ENCODE peak calls at places on chromosomes 2 and 18, in ten cellular contexts. O, Y, L, K, F, G, M, T, R and Z are unnamed samples.

GRCh38 chr2:212228651-212229253 is 309.9 kb downstream of the ERBB4 start:
- DNase-seq in O (peak), Y (no peak), L (no peak), K (no peak), F (peak), G (no peak), M (peak), T (peak), R (no peak), Z (no peak)

GRCh38 chr2:951224-952006 is 766 bp downstream of the SNTG2 start:
- DNase-seq in O (no peak), Y (no peak), L (no peak), K (no peak), F (no peak), G (no peak), M (no peak), T (no peak), R (no peak), Z (no peak)

GRCh38 chr2:84851876-84852275 is 29.0 kb downstream of the TRABD2A start:
- DNase-seq in O (no peak), Y (no peak), L (no peak), K (no peak), F (no peak), G (no peak), M (no peak), T (no peak), R (no peak), Z (no peak)

GRCh38 chr18:36176739-36177138 is 10.6 kb upstream of the MOCOS start:
- DNase-seq in O (peak), Y (no peak), L (no peak), K (no peak), F (peak), G (no peak), M (peak), T (peak), R (no peak), Z (peak)

GRCh38 chr18:58385472-58385871 is 243.4 kb downstream of the ALPK2 start:
- DNase-seq in O (no peak), Y (no peak), L (no peak), K (no peak), F (no peak), G (no peak), M (no peak), T (no peak), R (no peak), Z (no peak)

GRCh38 chr2:204152616-204153015 is 216.1 kb downstream of the ICOS start:
- DNase-seq in O (no peak), Y (no peak), L (no peak), K (no peak), F (peak), G (no peak), M (peak), T (no peak), R (no peak), Z (no peak)

GRCh38 chr2:221001377-221001776 is 570.7 kb downstream of the EPHA4 start:
- DNase-seq in O (no peak), Y (no peak), L (no peak), K (no peak), F (no peak), G (no peak), M (no peak), T (no peak), R (no peak), Z (no peak)

GRCh38 chr18:36229188-36229587 is 41.9 kb downstream of the MOCOS start:
- DNase-seq in O (no peak), Y (no peak), L (no peak), K (no peak), F (no peak), G (no peak), M (no peak), T (no peak), R (no peak), Z (no peak)

GRCh38 chr2:75065402-75066008 is 107.1 kb downstream of the POLE4 start:
- DNase-seq in O (peak), Y (no peak), L (no peak), K (no peak), F (peak), G (no peak), M (peak), T (peak), R (no peak), Z (no peak)

GRCh38 chr2:141393214-141393545 is 737.6 kb downstream of the LRP1B start:
- DNase-seq in O (peak), Y (no peak), L (no peak), K (no peak), F (peak), G (no peak), M (peak), T (no peak), R (no peak), Z (no peak)

GRCh38 chr2:68436270-68436669 is 30.8 kb downstream of the FBXO48 start:
- DNase-seq in O (peak), Y (no peak), L (no peak), K (no peak), F (no peak), G (no peak), M (peak), T (no peak), R (no peak), Z (no peak)

GRCh38 chr18:24176727-24177416 is 38.0 kb downstream of the CABYR start:
- DNase-seq in O (peak), Y (peak), L (no peak), K (peak), F (peak), G (peak), M (peak), T (peak), R (peak), Z (no peak)

GRCh38 chr2:213232649-213233437 is 51.4 kb upstream of the SPAG16 start:
- DNase-seq in O (no peak), Y (no peak), L (no peak), K (no peak), F (peak), G (no peak), M (peak), T (no peak), R (no peak), Z (peak)

GRCh38 chr18:9182852-9183399 is 46.3 kb downstream of the ANKRD12 start:
- DNase-seq in O (no peak), Y (no peak), L (no peak), K (no peak), F (no peak), G (no peak), M (no peak), T (no peak), R (no peak), Z (no peak)

GRCh38 chr2:241316825-241317224 is 1.1 kb downstream of the SEPTIN2 start:
- DNase-seq in O (no peak), Y (no peak), L (no peak), K (no peak), F (no peak), G (no peak), M (no peak), T (no peak), R (no peak), Z (no peak)

GRCh38 chr2:227629435-227629834 is 12.1 kb downstream of the SCYGR4 start:
- DNase-seq in O (no peak), Y (no peak), L (no peak), K (no peak), F (no peak), G (no peak), M (no peak), T (no peak), R (no peak), Z (no peak)

GRCh38 chr2:227627769-227628168 is 10.5 kb downstream of the SCYGR4 start:
- DNase-seq in O (no peak), Y (no peak), L (no peak), K (no peak), F (no peak), G (no peak), M (no peak), T (no peak), R (no peak), Z (no peak)

GRCh38 chr2:227626580-227627151 is 9.4 kb downstream of the SCYGR4 start:
- DNase-seq in O (no peak), Y (no peak), L (no peak), K (no peak), F (no peak), G (no peak), M (no peak), T (no peak), R (no peak), Z (no peak)

GRCh38 chr2:227623225-227623624 is 5.9 kb downstream of the SCYGR4 start:
- DNase-seq in O (peak), Y (no peak), L (peak), K (no peak), F (peak), G (no peak), M (peak), T (peak), R (no peak), Z (peak)

GRCh38 chr2:227625420-227625819 is 8.1 kb downstream of the SCYGR4 start:
- DNase-seq in O (no peak), Y (no peak), L (no peak), K (no peak), F (no peak), G (no peak), M (no peak), T (no peak), R (no peak), Z (no peak)
- H3K4me3 ChIP-seq in O (no peak), Y (no peak), L (no peak), K (no peak), F (no peak), G (no peak), M (no peak), T (no peak), R (no peak), Z (no peak)

GRCh38 chr18:477565-477964 is 22.9 kb downstream of the COLEC12 start:
- DNase-seq in O (no peak), Y (no peak), L (no peak), K (no peak), F (no peak), G (no peak), M (no peak), T (peak), R (peak), Z (no peak)
- TF ChIP-seq CTCF in O (no peak), Y (peak), L (no peak), K (no peak), F (peak), G (peak), M (no peak), T (peak), R (peak), Z (peak)

DNA sequence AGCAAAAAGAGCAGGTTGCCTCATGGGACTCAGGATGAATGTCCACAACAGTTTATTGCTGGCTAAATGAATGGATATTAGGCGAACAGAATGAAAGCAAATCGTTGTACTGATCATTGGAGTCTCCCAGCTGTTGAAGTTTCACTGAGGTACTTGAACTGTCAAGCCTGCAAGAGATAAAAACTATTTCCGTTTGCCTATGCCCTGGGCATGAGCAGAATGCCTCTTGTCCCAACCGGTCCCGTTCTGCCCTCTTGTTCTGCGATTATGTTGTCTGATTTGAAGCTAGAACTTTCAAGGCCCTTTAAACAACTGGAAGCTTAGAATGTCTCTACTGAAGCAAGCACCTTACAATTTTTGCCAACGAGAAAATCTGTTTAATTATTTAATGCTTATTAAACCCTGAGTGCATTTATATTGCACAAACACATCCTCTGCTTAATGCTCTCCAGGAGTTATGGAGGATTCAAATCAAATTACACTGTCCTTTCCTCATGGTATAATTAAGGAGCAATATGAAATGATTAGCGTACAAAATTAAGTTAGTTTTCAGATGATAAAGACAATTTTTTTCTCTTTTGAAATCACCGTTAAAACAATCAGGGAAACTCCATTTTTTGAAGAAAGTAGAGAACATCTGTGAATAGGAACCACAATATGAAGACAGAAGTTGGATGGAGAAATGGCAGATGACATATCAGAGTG is 17.7 kb downstream of the QPCT start:
- DNase-seq in O (no peak), Y (no peak), L (no peak), K (no peak), F (no peak), G (no peak), M (no peak), T (peak), R (no peak), Z (no peak)
- H3K4me3 ChIP-seq in O (no peak), Y (no peak), L (no peak), K (no peak), F (no peak), G (no peak), M (no peak), T (no peak), R (no peak), Z (no peak)

DNA sequence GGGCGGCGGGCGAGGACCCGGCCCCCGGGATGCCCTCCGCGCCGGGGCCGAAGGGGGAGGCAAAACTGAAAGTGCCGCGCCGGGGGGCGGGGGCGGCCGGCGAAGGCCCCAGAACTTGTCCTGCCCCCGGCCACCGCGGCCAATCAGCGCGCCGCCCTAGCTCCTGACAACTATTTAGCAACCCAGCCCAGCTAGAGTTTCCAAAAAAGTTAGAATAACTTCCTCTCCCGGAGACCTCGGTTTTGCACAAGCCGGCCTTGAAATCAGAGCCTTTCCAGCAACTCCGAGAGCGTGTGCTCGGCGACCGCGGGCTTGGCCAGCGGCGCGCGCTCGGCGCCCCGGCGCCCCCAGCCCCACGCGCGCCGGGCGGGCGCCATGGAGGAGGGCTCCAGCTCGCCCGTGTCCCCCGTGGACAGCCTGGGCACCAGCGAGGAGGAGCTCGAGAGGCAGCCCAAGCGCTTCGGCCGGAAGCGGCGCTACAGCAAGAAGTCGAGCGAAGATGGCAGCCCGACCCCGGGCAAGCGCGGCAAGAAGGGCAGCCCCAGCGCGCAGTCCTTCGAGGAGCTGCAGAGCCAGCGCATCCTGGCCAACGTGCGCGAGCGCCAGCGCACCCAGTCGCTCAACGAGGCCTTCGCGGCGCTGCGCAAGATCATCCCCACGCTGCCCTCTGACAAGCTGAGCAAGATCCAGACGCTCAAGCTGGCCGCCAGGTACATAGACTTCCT is at the start of gene TWIST2:
- DNase-seq in O (peak), Y (no peak), L (peak), K (peak), F (peak), G (peak), M (peak), T (peak), R (peak), Z (peak)
- TF ChIP-seq CTCF in O (peak), Y (no peak), L (peak), K (peak), F (peak), G (peak), M (no peak), T (no peak), R (no peak), Z (peak)

GRCh38 chr2:98821629-98822135 is 90.8 kb upstream of the MGAT4A start:
- DNase-seq in O (no peak), Y (no peak), L (no peak), K (no peak), F (no peak), G (no peak), M (no peak), T (no peak), R (no peak), Z (no peak)

GRCh38 chr2:98825043-98825350 is 94.1 kb upstream of the MGAT4A start:
- DNase-seq in O (no peak), Y (no peak), L (no peak), K (no peak), F (no peak), G (no peak), M (no peak), T (no peak), R (no peak), Z (no peak)

GRCh38 chr2:98822301-98823164 is 91.6 kb upstream of the MGAT4A start:
- DNase-seq in O (no peak), Y (no peak), L (no peak), K (no peak), F (peak), G (peak), M (no peak), T (peak), R (no peak), Z (no peak)

GRCh38 chr2:98824256-98825042 is 93.5 kb upstream of the MGAT4A start:
- DNase-seq in O (no peak), Y (no peak), L (no peak), K (no peak), F (no peak), G (no peak), M (no peak), T (no peak), R (no peak), Z (no peak)

GRCh38 chr2:98823196-98824166 is 92.5 kb upstream of the MGAT4A start:
- DNase-seq in O (no peak), Y (no peak), L (no peak), K (no peak), F (no peak), G (peak), M (no peak), T (peak), R (no peak), Z (no peak)
- H3K4me3 ChIP-seq in O (no peak), Y (peak), L (no peak), K (peak), F (no peak), G (no peak), M (no peak), T (no peak), R (no peak), Z (peak)

GRCh38 chr2:126886201-126886905 is 12.3 kb upstream of the TEX51 start:
- DNase-seq in O (peak), Y (peak), L (no peak), K (peak), F (peak), G (no peak), M (peak), T (peak), R (no peak), Z (no peak)
- TF ChIP-seq CTCF in O (peak), Y (peak), L (peak), K (peak), F (peak), G (no peak), M (peak), T (no peak), R (no peak), Z (peak)

DNA sequence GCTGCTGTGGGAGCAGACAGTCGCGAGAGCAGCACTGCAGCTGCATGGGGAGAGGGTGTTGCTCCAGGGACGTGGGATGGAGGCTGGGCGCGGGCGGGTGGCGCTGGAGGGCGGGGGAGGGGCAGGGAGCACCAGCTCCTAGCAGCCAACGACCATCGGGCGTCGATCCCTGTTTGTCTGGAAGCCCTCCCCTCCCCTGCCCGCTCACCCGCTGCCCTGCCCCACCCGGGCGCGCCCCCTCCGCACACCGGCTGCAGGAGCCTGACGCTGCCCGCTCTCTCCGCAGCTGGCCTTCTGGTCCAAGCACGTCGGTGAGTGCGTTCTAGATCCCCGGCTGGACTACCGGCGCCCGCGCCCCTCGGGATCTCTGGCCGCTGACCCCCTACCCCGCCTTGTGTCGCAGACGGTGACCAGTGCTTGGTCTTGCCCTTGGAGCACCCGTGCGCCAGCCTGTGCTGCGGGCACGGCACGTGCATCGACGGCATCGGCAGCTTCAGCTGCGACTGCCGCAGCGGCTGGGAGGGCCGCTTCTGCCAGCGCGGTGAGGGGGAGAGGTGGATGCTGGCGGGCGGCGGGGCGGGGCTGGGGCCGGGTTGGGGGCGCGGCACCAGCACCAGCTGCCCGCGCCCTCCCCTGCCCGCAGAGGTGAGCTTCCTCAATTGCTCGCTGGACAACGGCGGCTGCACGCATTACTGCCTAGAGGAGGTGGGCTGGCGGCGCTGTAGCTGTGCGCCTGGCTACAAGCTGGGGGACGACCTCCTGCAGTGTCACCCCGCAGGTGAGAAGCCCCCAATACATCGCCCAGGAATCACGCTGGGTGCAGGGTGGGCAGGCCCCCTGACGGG is 4.6 kb downstream of the PROC start:
- DNase-seq in O (no peak), Y (no peak), L (no peak), K (no peak), F (no peak), G (peak), M (no peak), T (no peak), R (peak), Z (no peak)
- H3K4me3 ChIP-seq in O (peak), Y (peak), L (peak), K (peak), F (peak), G (peak), M (peak), T (peak), R (peak), Z (peak)

GRCh38 chr2:125224830-125225229 is 1199.7 kb downstream of the CNTNAP5 start:
- DNase-seq in O (no peak), Y (no peak), L (no peak), K (no peak), F (no peak), G (no peak), M (no peak), T (no peak), R (no peak), Z (no peak)
- TF ChIP-seq CTCF in O (no peak), Y (no peak), L (no peak), K (no peak), F (no peak), G (no peak), M (no peak), T (no peak), R (no peak), Z (no peak)

DNA sequence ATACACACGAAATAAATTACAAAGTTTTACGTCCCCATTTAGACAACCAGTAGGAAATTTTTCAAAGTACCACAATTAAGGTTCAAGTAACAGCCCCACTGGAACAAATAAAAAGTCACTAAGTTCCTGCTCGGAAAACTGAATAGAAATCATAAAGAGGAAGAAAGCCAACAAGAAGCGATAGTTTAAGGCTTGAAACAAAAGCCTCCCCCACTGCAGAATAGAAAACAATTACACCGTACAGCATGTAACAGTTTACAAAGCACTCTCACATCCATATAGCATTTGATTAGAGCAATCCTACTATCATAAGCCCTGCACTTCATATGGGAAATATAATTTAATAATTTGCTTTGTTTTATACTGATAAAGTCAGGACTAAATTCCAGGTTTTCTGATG is 15.5 kb downstream of the KLF7 start:
- DNase-seq in O (no peak), Y (no peak), L (no peak), K (no peak), F (no peak), G (no peak), M (no peak), T (no peak), R (no peak), Z (no peak)
- H3K4me3 ChIP-seq in O (no peak), Y (no peak), L (no peak), K (peak), F (no peak), G (no peak), M (no peak), T (no peak), R (no peak), Z (no peak)